ENCODE peak calls at places on chromosomes 6 and 20, in five cellular contexts. W is RWPE2, R is heart left ventricle, B is lower leg skin, J is cardiac muscle cell. V is an unnamed sample.

GRCh38 chr6:33914519-33915120 is 110.8 kb upstream of the MLN start:
- DNase-seq in W (no peak), R (no peak), B (no peak), J (no peak), V (no peak)

GRCh38 chr20:41308290-41308691 is 9.2 kb downstream of the ZHX3 start:
- DNase-seq in W (no peak), R (no peak), B (no peak), J (no peak), V (no peak)

GRCh38 chr6:123503619-123504018 is 133.1 kb downstream of the TRDN start:
- DNase-seq in W (no peak), R (no peak), B (no peak), J (no peak), V (no peak)

GRCh38 chr20:41367393-41367695 is 726 bp upstream of the EMILIN3 start:
- DNase-seq in W (peak; percentile 74), R (no peak), B (no peak), J (no peak), V (no peak)

GRCh38 chr20:24986436-24987015 is 6.0 kb downstream of the APMAP start:
- DNase-seq in W (no peak), R (peak; percentile 12), B (peak; percentile 7), J (no peak), V (peak; percentile 27)

GRCh38 chr20:38217791-38218565 is 42.6 kb downstream of the KIAA1755 start:
- DNase-seq in W (peak; percentile 99), R (peak; percentile 63), B (no peak), J (peak; percentile 24), V (no peak)

GRCh38 chr20:23228912-23229311 is 121.7 kb upstream of the NXT1 start:
- DNase-seq in W (no peak), R (no peak), B (no peak), J (no peak), V (no peak)

GRCh38 chr6:116579143-116579542 is 7.8 kb downstream of the RWDD1 start:
- DNase-seq in W (no peak), R (no peak), B (no peak), J (peak; percentile 31), V (no peak)

GRCh38 chr6:195861-196360 is 96.4 kb upstream of the DUSP22 start:
- DNase-seq in W (no peak), R (peak; percentile 57), B (no peak), J (peak; percentile 45), V (no peak)

GRCh38 chr6:112253505-112253841 is 894 bp downstream of the LAMA4 start:
- DNase-seq in W (no peak), R (peak; percentile 31), B (no peak), J (peak; percentile 17), V (no peak)

GRCh38 chr6:5323979-5324378 is 62.7 kb downstream of the FARS2 start:
- DNase-seq in W (no peak), R (no peak), B (no peak), J (no peak), V (no peak)

GRCh38 chr6:5328800-5329199 is 67.5 kb downstream of the FARS2 start:
- DNase-seq in W (no peak), R (no peak), B (no peak), J (peak; percentile 19), V (no peak)

DNA sequence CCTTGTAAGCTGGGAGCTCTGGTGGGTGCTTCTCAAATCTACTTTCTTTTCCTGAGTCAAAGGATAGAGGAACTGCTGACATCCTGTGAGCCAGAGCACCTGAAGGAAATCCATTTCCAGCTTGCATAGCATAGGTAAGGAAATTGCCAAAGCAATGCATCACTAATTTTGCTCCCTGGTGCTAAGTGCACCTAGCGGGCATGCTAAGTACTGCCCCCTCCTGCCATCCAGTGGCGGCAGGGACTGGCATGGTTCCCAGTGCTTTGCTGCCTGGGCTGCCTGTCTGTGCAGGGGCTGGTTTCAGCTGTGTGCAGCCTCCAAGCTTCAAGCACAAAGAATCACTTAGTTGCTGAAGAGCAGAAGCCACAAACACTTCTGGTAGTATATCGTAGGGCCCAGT is 63.9 kb downstream of the FARS2 start:
- DNase-seq in W (no peak), R (no peak), B (no peak), J (no peak), V (no peak)
- TF ChIP-seq CTCF in W (no peak), R (no peak), B (no peak), J (no peak), V (no peak)

GRCh38 chr6:11754625-11755289 is 23.8 kb downstream of the ADTRP start:
- DNase-seq in W (no peak), R (no peak), B (no peak), J (no peak), V (no peak)
- TF ChIP-seq CTCF in W (no peak), R (no peak), B (no peak), J (no peak), V (no peak)

GRCh38 chr6:38067263-38067980 is 247.9 kb downstream of the ZFAND3 start:
- DNase-seq in W (no peak), R (no peak), B (no peak), J (no peak), V (no peak)

GRCh38 chr6:38065734-38066133 is 246.2 kb downstream of the ZFAND3 start:
- DNase-seq in W (no peak), R (no peak), B (no peak), J (no peak), V (no peak)

GRCh38 chr6:38064431-38064830 is 244.9 kb downstream of the ZFAND3 start:
- DNase-seq in W (no peak), R (no peak), B (no peak), J (no peak), V (no peak)

GRCh38 chr6:38063973-38064372 is 244.4 kb downstream of the ZFAND3 start:
- DNase-seq in W (no peak), R (no peak), B (no peak), J (no peak), V (no peak)

GRCh38 chr6:38068854-38069253 is 249.3 kb downstream of the ZFAND3 start:
- DNase-seq in W (no peak), R (peak; percentile 21), B (no peak), J (no peak), V (no peak)
- TF ChIP-seq CTCF in W (peak; percentile 51), R (no peak), B (no peak), J (peak; percentile 18), V (no peak)

DNA sequence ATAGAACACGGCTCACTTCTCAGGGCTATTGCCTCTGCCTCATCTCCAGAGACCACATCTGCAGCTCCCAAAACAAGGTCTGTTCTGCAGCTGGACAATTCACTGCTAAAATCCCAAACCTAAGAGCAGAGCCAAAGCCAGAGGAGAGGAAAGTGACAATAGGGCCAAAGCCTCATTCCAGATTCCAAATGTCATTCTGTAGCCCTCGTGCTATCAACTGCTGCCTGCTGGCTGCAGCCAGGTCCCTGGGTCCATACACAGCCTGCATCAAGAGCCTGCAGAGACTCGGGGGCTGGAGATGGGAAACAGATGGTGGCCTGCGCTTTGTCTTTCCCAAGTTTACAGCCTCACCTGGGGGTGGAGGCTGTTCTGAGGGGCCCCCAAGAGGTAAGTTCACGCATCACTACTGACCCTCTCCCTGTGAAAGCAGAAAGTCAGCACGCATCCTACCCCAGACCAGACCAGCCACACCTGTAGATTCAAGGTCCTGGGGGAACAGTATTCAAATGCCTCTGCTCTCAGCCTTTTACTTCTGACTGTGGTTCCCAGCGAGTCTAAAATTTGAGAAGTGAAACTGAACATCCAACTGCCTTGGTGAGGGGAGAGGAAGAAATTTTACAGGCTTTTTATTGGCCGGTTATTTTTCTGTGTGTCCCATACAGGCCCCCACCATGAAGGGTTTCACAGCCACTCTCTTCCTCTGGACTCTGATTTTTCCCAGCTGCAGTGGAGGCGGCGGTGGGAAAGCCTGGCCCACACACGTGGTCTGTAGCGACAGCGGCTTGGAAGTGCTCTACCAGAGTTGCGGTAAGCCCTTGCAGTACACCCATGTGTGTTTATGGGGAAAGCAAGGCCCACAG is at the start of gene LY86:
- DNase-seq in W (no peak), R (peak; percentile 57), B (no peak), J (no peak), V (no peak)
- TF ChIP-seq CTCF in W (no peak), R (no peak), B (no peak), J (no peak), V (no peak)

GRCh38 chr6:15392182-15392581 is 146.3 kb downstream of the JARID2 start:
- DNase-seq in W (no peak), R (no peak), B (no peak), J (no peak), V (no peak)

GRCh38 chr6:15391500-15391899 is 145.6 kb downstream of the JARID2 start:
- DNase-seq in W (no peak), R (no peak), B (no peak), J (no peak), V (no peak)

GRCh38 chr6:15387118-15387517 is 141.2 kb downstream of the JARID2 start:
- DNase-seq in W (no peak), R (no peak), B (no peak), J (no peak), V (no peak)

GRCh38 chr6:15389079-15389758 is 143.3 kb downstream of the JARID2 start:
- DNase-seq in W (no peak), R (no peak), B (no peak), J (peak; percentile 30), V (no peak)

GRCh38 chr6:15389759-15390723 is 144.2 kb downstream of the JARID2 start:
- DNase-seq in W (no peak), R (no peak), B (no peak), J (peak; percentile 82), V (no peak)
- TF ChIP-seq CTCF in W (peak; percentile 66), R (peak; percentile 42), B (peak; percentile 7), J (peak; percentile 78), V (peak; percentile 86)

DNA sequence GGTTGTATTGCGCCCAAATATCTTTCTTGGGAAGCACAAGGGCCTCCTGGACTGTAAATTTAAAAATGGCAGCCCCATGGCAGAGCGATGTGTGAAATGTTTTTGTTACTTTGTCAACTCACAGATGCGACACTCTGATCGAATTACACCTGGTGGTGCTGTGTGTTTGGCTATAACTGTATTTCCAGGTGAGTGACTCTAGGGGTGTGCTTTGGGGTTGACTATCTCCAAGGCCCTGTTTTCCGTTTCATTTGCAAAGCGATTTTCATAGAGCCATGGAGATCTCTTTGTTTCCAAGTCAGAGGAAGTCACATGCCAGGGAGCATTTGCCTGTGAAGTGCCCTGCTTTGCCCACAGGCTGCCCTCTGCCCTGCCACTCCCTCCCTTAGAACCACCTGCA is 93.5 kb downstream of the CDC5L start:
- DNase-seq in W (no peak), R (no peak), B (no peak), J (no peak), V (no peak)
- TF ChIP-seq CTCF in W (no peak), R (no peak), B (no peak), J (no peak), V (no peak)

GRCh38 chr20:33732166-33732970 is 572 bp downstream of the ZNF341 start:
- DNase-seq in W (peak; percentile 94), R (no peak), B (peak; percentile 96), J (no peak), V (no peak)
- TF ChIP-seq CTCF in W (peak; percentile 6), R (no peak), B (no peak), J (no peak), V (no peak)

GRCh38 chr6:107315116-107315515 is 144.2 kb downstream of the PDSS2 start:
- DNase-seq in W (no peak), R (no peak), B (no peak), J (no peak), V (no peak)

GRCh38 chr6:107321793-107322192 is 137.6 kb downstream of the PDSS2 start:
- DNase-seq in W (no peak), R (no peak), B (no peak), J (no peak), V (no peak)

GRCh38 chr6:107314644-107315043 is 144.7 kb downstream of the PDSS2 start:
- DNase-seq in W (no peak), R (no peak), B (no peak), J (no peak), V (no peak)

GRCh38 chr6:107320126-107320525 is 139.2 kb downstream of the PDSS2 start:
- DNase-seq in W (no peak), R (no peak), B (no peak), J (no peak), V (no peak)

GRCh38 chr6:107318100-107318736 is 141.1 kb downstream of the PDSS2 start:
- DNase-seq in W (no peak), R (peak; percentile 49), B (no peak), J (peak; percentile 78), V (no peak)
- TF ChIP-seq CTCF in W (peak; percentile 85), R (peak; percentile 46), B (no peak), J (peak; percentile 85), V (peak; percentile 74)

V was measured in type B pancreatic cell.